ENCODE peak calls at places on chromosomes 1 and 21, in five cellular contexts. One of them, this sample, is unnamed.

GRCh38 chr1:66393586-66394334 is 140.2 kb upstream of the SGIP1 start:
- DNase-seq in H4: no peak
- DNase-seq in tibial nerve: no peak
- DNase-seq in HT1080: no peak
- DNase-seq in brain microvascular endothelial cell: no peak
- DNase-seq in this sample: no peak

GRCh38 chr1:203060115-203060514 is 25.7 kb downstream of the MYOG start:
- DNase-seq in H4: no peak
- DNase-seq in tibial nerve: no peak
- DNase-seq in HT1080: no peak
- DNase-seq in brain microvascular endothelial cell: no peak
- DNase-seq in this sample: no peak

GRCh38 chr1:14681182-14681581 is 82.7 kb downstream of the KAZN start:
- DNase-seq in H4: no peak
- DNase-seq in tibial nerve: no peak
- DNase-seq in HT1080: peak
- DNase-seq in brain microvascular endothelial cell: no peak
- DNase-seq in this sample: no peak

GRCh38 chr1:220879090-220879508 is at the start of gene HLX:
- DNase-seq in H4: peak
- DNase-seq in tibial nerve: peak
- DNase-seq in HT1080: peak
- DNase-seq in brain microvascular endothelial cell: peak
- DNase-seq in this sample: peak

GRCh38 chr1:204924013-204924759 is 53.5 kb downstream of the NFASC start:
- DNase-seq in H4: no peak
- DNase-seq in tibial nerve: no peak
- DNase-seq in HT1080: peak
- DNase-seq in brain microvascular endothelial cell: peak
- DNase-seq in this sample: no peak

GRCh38 chr1:202282017-202282335 is 59.8 kb downstream of the UBE2T start:
- DNase-seq in H4: no peak
- DNase-seq in tibial nerve: no peak
- DNase-seq in HT1080: no peak
- DNase-seq in brain microvascular endothelial cell: no peak
- DNase-seq in this sample: no peak

GRCh38 chr1:228141082-228141870 is 1.2 kb downstream of the GUK1 start:
- DNase-seq in H4: peak
- DNase-seq in tibial nerve: peak
- DNase-seq in HT1080: no peak
- DNase-seq in brain microvascular endothelial cell: no peak
- DNase-seq in this sample: peak

GRCh38 chr1:89545264-89546038 is 20.8 kb downstream of the LRRC8B start:
- DNase-seq in H4: no peak
- DNase-seq in tibial nerve: no peak
- DNase-seq in HT1080: peak
- DNase-seq in brain microvascular endothelial cell: peak
- DNase-seq in this sample: peak

GRCh38 chr1:14071581-14071980 is 371.6 kb downstream of the PRDM2 start:
- DNase-seq in H4: peak
- DNase-seq in tibial nerve: no peak
- DNase-seq in HT1080: no peak
- DNase-seq in brain microvascular endothelial cell: no peak
- DNase-seq in this sample: no peak

GRCh38 chr1:27318596-27318995 is 3.4 kb upstream of the TMEM222 start:
- DNase-seq in H4: no peak
- DNase-seq in tibial nerve: no peak
- DNase-seq in HT1080: no peak
- DNase-seq in brain microvascular endothelial cell: no peak
- DNase-seq in this sample: no peak

GRCh38 chr1:203406446-203407045 is 55.6 kb upstream of the FMOD start:
- DNase-seq in H4: no peak
- DNase-seq in tibial nerve: peak
- DNase-seq in HT1080: no peak
- DNase-seq in brain microvascular endothelial cell: no peak
- DNase-seq in this sample: no peak

GRCh38 chr1:240705584-240705983 is 93.6 kb upstream of the GREM2 start:
- DNase-seq in H4: no peak
- DNase-seq in tibial nerve: no peak
- DNase-seq in HT1080: no peak
- DNase-seq in brain microvascular endothelial cell: peak
- DNase-seq in this sample: no peak

GRCh38 chr1:100988121-100988520 is 37.5 kb downstream of the DPH5 start:
- DNase-seq in H4: peak
- DNase-seq in tibial nerve: no peak
- DNase-seq in HT1080: no peak
- DNase-seq in brain microvascular endothelial cell: no peak
- DNase-seq in this sample: no peak

GRCh38 chr1:181100015-181100905 is 11.8 kb downstream of the IER5 start:
- DNase-seq in H4: no peak
- DNase-seq in tibial nerve: no peak
- DNase-seq in HT1080: no peak
- DNase-seq in brain microvascular endothelial cell: no peak
- DNase-seq in this sample: no peak

GRCh38 chr21:44736291-44737004 is 25.1 kb upstream of the TSPEAR start:
- DNase-seq in H4: no peak
- DNase-seq in tibial nerve: no peak
- DNase-seq in HT1080: peak
- DNase-seq in brain microvascular endothelial cell: no peak
- DNase-seq in this sample: no peak

GRCh38 chr1:44044071-44044801 is 13.0 kb upstream of the SLC6A9 start:
- DNase-seq in H4: no peak
- DNase-seq in tibial nerve: no peak
- DNase-seq in HT1080: peak
- DNase-seq in brain microvascular endothelial cell: no peak
- DNase-seq in this sample: no peak

GRCh38 chr1:234962340-234962989 is 166.2 kb downstream of the TOMM20 start:
- DNase-seq in H4: peak
- DNase-seq in tibial nerve: peak
- DNase-seq in HT1080: peak
- DNase-seq in brain microvascular endothelial cell: peak
- DNase-seq in this sample: no peak

GRCh38 chr1:91831132-91831930 is 54.6 kb downstream of the TGFBR3 start:
- DNase-seq in H4: no peak
- DNase-seq in tibial nerve: peak
- DNase-seq in HT1080: no peak
- DNase-seq in brain microvascular endothelial cell: no peak
- DNase-seq in this sample: no peak

GRCh38 chr1:53390736-53391135 is 62.9 kb upstream of the LRP8 start:
- DNase-seq in H4: no peak
- DNase-seq in tibial nerve: no peak
- DNase-seq in HT1080: no peak
- DNase-seq in brain microvascular endothelial cell: no peak
- DNase-seq in this sample: no peak

GRCh38 chr1:28417441-28418277 is 48.1 kb downstream of the PHACTR4 start:
- DNase-seq in H4: peak
- DNase-seq in tibial nerve: no peak
- DNase-seq in HT1080: peak
- DNase-seq in brain microvascular endothelial cell: no peak
- DNase-seq in this sample: no peak

GRCh38 chr21:28253378-28253777 is 739.3 kb downstream of the LTN1 start:
- DNase-seq in H4: no peak
- DNase-seq in tibial nerve: no peak
- DNase-seq in HT1080: peak
- DNase-seq in brain microvascular endothelial cell: peak
- DNase-seq in this sample: peak

GRCh38 chr1:34984435-34985062 is 598 bp downstream of the TMEM35B start:
- DNase-seq in H4: no peak
- DNase-seq in tibial nerve: peak
- DNase-seq in HT1080: peak
- DNase-seq in brain microvascular endothelial cell: peak
- DNase-seq in this sample: no peak

GRCh38 chr21:17901458-17902092 is 82.4 kb upstream of the C21orf91 start:
- DNase-seq in H4: no peak
- DNase-seq in tibial nerve: no peak
- DNase-seq in HT1080: no peak
- DNase-seq in brain microvascular endothelial cell: no peak
- DNase-seq in this sample: no peak

This sample was measured in COLO829.